ENCODE peak calls at places on chromosomes 3 and 15, in four cellular contexts. T is GM12878, D is HepG2, Z is K562. P is an unnamed sample.

GRCh38 chr3:172134352-172134751 is 95.0 kb downstream of the FNDC3B start:
- DNase-seq in Z (no peak), T (peak; percentile 58), D (no peak), P (no peak)

GRCh38 chr3:88263417-88264116 is 113.8 kb downstream of the C3orf38 start:
- DNase-seq in T (no peak), D (no peak), Z (no peak), P (no peak)

GRCh38 chr3:120471643-120472042 is 20.9 kb upstream of the FSTL1 start:
- DNase-seq in T (no peak), Z (no peak), D (no peak), P (no peak)

GRCh38 chr3:141111364-141112150 is 60.4 kb downstream of the SPSB4 start:
- DNase-seq in Z (no peak), D (no peak), T (no peak), P (no peak)

GRCh38 chr3:54783611-54784010 is 144.2 kb downstream of the LRTM1 start:
- DNase-seq in T (no peak), D (no peak), Z (no peak), P (no peak)

GRCh38 chr15:32722126-32722525 is 4.3 kb downstream of the GREM1 start:
- DNase-seq in T (no peak), D (no peak), Z (no peak), P (no peak)

GRCh38 chr15:40754574-40754882 is 526 bp downstream of the RMDN3 start:
- DNase-seq in T (no peak), Z (peak; percentile 28), D (no peak), P (no peak)

GRCh38 chr3:52277071-52277964 is 1.1 kb downstream of the WDR82 start:
- DNase-seq in Z (peak; percentile 27), D (peak; percentile 55), T (no peak), P (no peak)

GRCh38 chr3:48417529-48418108 is 12.3 kb downstream of the PLXNB1 start:
- DNase-seq in D (no peak), T (no peak), Z (no peak), P (no peak)

GRCh38 chr3:173465112-173465511 is 67.6 kb downstream of the NLGN1 start:
- DNase-seq in Z (no peak), D (no peak), T (no peak), P (no peak)

GRCh38 chr3:194395201-194395600 is 3.9 kb downstream of the GP5 start:
- DNase-seq in Z (no peak), D (peak; percentile 24), T (no peak), P (no peak)

GRCh38 chr15:100186366-100186765 is 155.4 kb downstream of the ADAMTS17 start:
- DNase-seq in T (no peak), D (no peak), Z (no peak), P (no peak)

GRCh38 chr15:62125763-62126162 is 39.3 kb downstream of the C2CD4B start:
- DNase-seq in Z (peak; percentile 14), D (peak; percentile 44), T (no peak), P (no peak)

GRCh38 chr15:40380636-40381035 is 1.9 kb upstream of the KNSTRN start:
- DNase-seq in D (no peak), T (no peak), Z (no peak), P (no peak)

GRCh38 chr3:158185711-158186110 is 75.8 kb downstream of the RSRC1 start:
- DNase-seq in T (no peak), D (no peak), Z (no peak), P (no peak)

GRCh38 chr3:45906681-45907220 is 20.4 kb downstream of the CCR9 start:
- DNase-seq in Z (peak; percentile 40), D (peak; percentile 8), T (no peak), P (no peak)
- TF ChIP-seq TAF1 in Z (no peak), D (no peak), T (no peak), P (no peak)

GRCh38 chr15:99109555-99110021 is 4.7 kb downstream of the SYNM start:
- DNase-seq in Z (no peak), T (peak; percentile 48), D (no peak), P (no peak)

GRCh38 chr15:99108993-99109392 is 4.1 kb downstream of the SYNM start:
- DNase-seq in Z (no peak), D (no peak), T (no peak), P (no peak)

GRCh38 chr15:99105516-99106341 is 849 bp downstream of the SYNM start:
- DNase-seq in Z (no peak), T (no peak), D (no peak), P (peak; percentile 53)

GRCh38 chr15:99104788-99105515 is at the start of gene SYNM:
- DNase-seq in Z (peak; percentile 85), T (no peak), D (peak; percentile 72), P (peak; percentile 81)

DNA sequence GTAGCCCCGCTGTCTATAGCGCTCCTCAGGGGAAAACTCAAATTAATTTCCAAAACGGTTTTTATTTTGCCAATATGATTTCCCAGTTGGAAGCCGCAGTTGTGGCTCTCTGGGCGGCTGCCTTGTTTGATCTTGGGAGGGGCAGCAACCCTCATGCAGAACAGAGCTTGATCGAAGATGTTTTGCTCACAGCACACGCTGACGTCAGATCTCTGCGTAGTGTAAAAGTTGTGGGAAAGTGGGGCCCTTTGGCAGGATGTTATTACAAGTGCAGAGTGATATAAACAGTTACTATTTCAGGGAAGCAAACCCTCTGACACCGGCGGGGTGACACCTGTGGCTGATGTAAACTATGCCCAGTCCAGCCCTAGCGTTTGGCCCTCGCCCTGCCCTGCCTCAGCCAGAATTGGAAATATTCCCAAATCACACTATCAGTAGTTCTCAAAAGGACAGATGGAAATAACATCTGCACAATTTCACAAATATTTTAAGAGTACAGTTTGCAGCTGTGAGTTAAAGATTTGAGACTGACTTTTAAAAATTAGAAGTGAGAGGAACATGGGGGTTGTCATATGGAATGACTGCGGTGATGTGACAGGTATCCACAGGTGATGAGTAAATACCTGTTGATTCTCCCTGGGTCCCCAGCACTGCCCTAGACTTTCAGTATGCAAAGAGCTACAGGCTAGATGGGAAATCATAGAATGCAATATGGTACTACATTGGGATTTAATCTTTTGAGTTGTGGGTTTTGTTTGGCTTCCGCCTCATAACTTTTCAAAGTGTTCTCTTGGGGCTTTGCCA is 1.7 kb downstream of the SYNM start:
- DNase-seq in D (no peak), Z (no peak), T (no peak), P (no peak)
- TF ChIP-seq POLR2A in D (no peak), Z (no peak), T (no peak), P (no peak)

GRCh38 chr15:86165263-86166204 is 85.9 kb downstream of the AGBL1 start:
- DNase-seq in T (no peak), Z (no peak), D (no peak), P (no peak)
- TF ChIP-seq TAF1 in T (no peak), Z (no peak), D (no peak), P (no peak)

DNA sequence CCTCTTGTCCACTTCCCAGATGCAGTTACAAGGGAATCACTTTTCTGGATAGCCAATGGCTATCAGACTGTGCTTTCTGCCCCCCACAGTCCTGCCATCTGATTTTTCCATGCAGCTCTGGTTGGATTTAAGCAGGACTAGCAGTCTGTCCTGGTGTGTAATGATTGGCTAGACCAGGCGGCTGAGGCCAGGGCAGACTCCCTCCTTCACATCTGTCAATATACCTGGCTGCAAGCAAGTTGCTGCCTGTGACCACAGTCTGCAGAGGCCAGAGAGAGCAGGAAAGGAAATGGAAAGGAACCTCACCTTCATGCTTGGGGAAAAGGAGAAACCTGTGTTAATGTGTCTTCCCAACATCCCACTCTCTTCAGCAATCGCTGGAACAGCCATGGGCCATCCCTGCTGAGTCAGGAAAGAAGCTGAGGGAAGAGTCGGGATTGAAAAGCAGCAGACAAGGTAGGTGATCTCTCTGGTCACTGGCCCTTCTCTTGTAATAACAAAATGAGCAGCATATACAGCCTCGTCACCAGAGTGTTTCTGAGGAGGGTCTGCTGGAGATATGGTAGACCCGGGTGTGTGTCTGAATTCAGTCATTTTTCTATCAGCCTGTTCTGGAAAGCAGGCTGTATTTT is 126.7 kb upstream of the PHLDB2 start:
- DNase-seq in Z (no peak), D (peak; percentile 77), T (no peak), P (no peak)
- TF ChIP-seq POLR2A in Z (no peak), D (peak; percentile 68), T (no peak), P (no peak)

DNA sequence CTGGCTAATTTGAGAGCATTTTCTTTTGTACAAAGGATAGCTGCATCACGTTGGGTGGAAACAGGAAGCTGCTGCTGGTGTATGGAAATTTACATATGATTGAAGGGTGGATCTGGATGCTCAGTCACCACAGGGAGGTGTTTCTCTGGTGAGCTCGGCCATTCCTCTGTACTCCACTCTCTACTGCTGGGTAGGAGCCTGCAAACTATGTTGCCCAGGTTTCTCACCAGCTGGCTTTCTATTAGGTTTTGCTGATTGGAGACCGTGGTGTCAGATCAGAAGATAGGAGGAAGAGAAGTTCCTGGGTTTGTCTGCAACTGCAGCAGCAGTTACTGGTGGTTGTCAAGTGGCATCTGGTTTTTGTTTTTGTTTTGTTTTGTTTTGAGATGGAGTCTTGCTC is 61.7 kb downstream of the TAMM41 start:
- DNase-seq in Z (no peak), D (no peak), T (no peak), P (no peak)
- TF ChIP-seq TAF1 in Z (no peak), D (no peak), T (no peak), P (no peak)

GRCh38 chr15:74432271-74432967 is 1.3 kb downstream of the SEMA7A start:
- DNase-seq in T (no peak), D (no peak), Z (no peak), P (no peak)
- TF ChIP-seq POLR2A in T (peak; percentile 39), D (no peak), Z (no peak), P (no peak)

P was measured in GM12891.